ENCODE peak calls at places on chromosomes 16 and 17, in eight cellular contexts. R, X, K, Q, W, I, M and V are unnamed samples.

GRCh38 chr17:60519795-60520194 is 6.2 kb downstream of the APPBP2 start:
- DNase-seq in R (no peak), X (no peak), K (no peak), Q (no peak), W (no peak), I (no peak), M (no peak), V (no peak)

GRCh38 chr17:50593321-50593720 is 32.8 kb downstream of the CACNA1G start:
- DNase-seq in R (peak), X (no peak), K (no peak), Q (peak), W (no peak), I (no peak), M (no peak), V (no peak)

GRCh38 chr17:37309051-37309450 is 66.7 kb upstream of the C17orf78 start:
- DNase-seq in R (no peak), X (no peak), K (no peak), Q (no peak), W (no peak), I (no peak), M (no peak), V (no peak)

GRCh38 chr16:67346328-67346727 is 19.7 kb downstream of the LRRC36 start:
- DNase-seq in R (no peak), X (no peak), K (no peak), Q (no peak), W (peak), I (no peak), M (no peak), V (no peak)

GRCh38 chr16:68778551-68779231 is 41.6 kb downstream of the CDH1 start:
- DNase-seq in R (peak), X (no peak), K (peak), Q (no peak), W (peak), I (no peak), M (peak), V (peak)

GRCh38 chr16:3781421-3781820 is 64.1 kb upstream of the TRAP1 start:
- DNase-seq in R (no peak), X (no peak), K (no peak), Q (no peak), W (no peak), I (no peak), M (no peak), V (no peak)

GRCh38 chr16:15482068-15482747 is 47.8 kb downstream of the BMERB1 start:
- DNase-seq in R (peak), X (peak), K (peak), Q (no peak), W (peak), I (peak), M (peak), V (peak)

GRCh38 chr17:48374650-48375230 is 55.3 kb downstream of the SKAP1 start:
- DNase-seq in R (no peak), X (peak), K (no peak), Q (no peak), W (peak), I (no peak), M (peak), V (peak)

GRCh38 chr17:2815781-2816185 is 19.5 kb downstream of the RAP1GAP2 start:
- DNase-seq in R (no peak), X (no peak), K (no peak), Q (no peak), W (no peak), I (no peak), M (no peak), V (no peak)

GRCh38 chr16:77679901-77680300 is 42.4 kb upstream of the NUDT7 start:
- DNase-seq in R (no peak), X (no peak), K (no peak), Q (no peak), W (no peak), I (no peak), M (no peak), V (no peak)